ENCODE peak calls at places on chromosomes 13 and 19, in nine cellular contexts. J is CD8-positive, alpha-beta T cell; C is AG04450; G is thoracic aorta; Z is hepatocyte; N is CD4-positive, alpha-beta T cell; S is IMR-90; V is fibroblast of mammary gland; W is lower leg skin. T is an unnamed sample.

GRCh38 chr13:65336916-65337315 is 1893.2 kb downstream of the PCDH9 start:
- DNase-seq in G (no peak), W (no peak), N (no peak), V (peak; percentile 3), J (no peak), S (peak; percentile 84), C (peak; percentile 32), Z (no peak), T (no peak)

GRCh38 chr13:67390462-67391093 is 160.4 kb upstream of the PCDH9 start:
- DNase-seq in N (no peak), Z (no peak), V (peak; percentile 88), C (no peak), S (peak; percentile 76), G (no peak), J (no peak), W (no peak), T (no peak)

GRCh38 chr19:1490311-1491113 is at the start of gene PCSK4:
- DNase-seq in G (peak; percentile 93), V (peak; percentile 98), J (peak; percentile 99), N (peak; percentile 96), C (peak; percentile 98), S (peak; percentile 98), W (peak; percentile 100), Z (peak; percentile 100), T (peak; percentile 98)

GRCh38 chr19:45385392-45386221 is 15.2 kb upstream of the ERCC2 start:
- DNase-seq in V (no peak), J (no peak), S (no peak), W (no peak), C (no peak), Z (no peak), G (no peak), N (no peak), T (no peak)

GRCh38 chr19:49142866-49143335 is 12.3 kb downstream of the HRC start:
- DNase-seq in C (peak; percentile 69), J (peak; percentile 70), N (no peak), W (peak; percentile 94), S (peak; percentile 89), G (peak; percentile 72), V (peak; percentile 86), Z (peak; percentile 93), T (peak; percentile 90)

GRCh38 chr13:42544246-42544915 is 29.6 kb upstream of the TNFSF11 start:
- DNase-seq in G (no peak), J (no peak), C (no peak), S (no peak), N (no peak), V (peak; percentile 88), W (no peak), Z (no peak), T (no peak)

GRCh38 chr13:24511824-24512207 is 762 bp downstream of the PARP4 start:
- DNase-seq in Z (no peak), C (no peak), S (no peak), J (no peak), N (no peak), W (no peak), G (no peak), V (no peak), T (no peak)

GRCh38 chr13:39600766-39601165 is 2.2 kb downstream of the LHFPL6 start:
- DNase-seq in S (no peak), W (no peak), V (peak; percentile 48), G (peak; percentile 4), C (no peak), J (no peak), N (no peak), Z (no peak), T (peak; percentile 23)

GRCh38 chr19:45940515-45940805 is 25.9 kb upstream of the NANOS2 start:
- DNase-seq in J (no peak), V (no peak), S (no peak), Z (no peak), N (no peak), C (no peak), G (no peak), W (no peak), T (no peak)

GRCh38 chr19:6010107-6010506 is 32.2 kb upstream of the RANBP3 start:
- DNase-seq in J (no peak), Z (no peak), C (no peak), S (no peak), N (no peak), W (no peak), V (no peak), G (no peak), T (no peak)

GRCh38 chr13:67184247-67184646 is 45.9 kb downstream of the PCDH9 start:
- DNase-seq in G (no peak), Z (no peak), C (no peak), V (no peak), N (no peak), S (no peak), W (no peak), J (no peak), T (no peak)

GRCh38 chr13:34152409-34152808 is 334.5 kb downstream of the RFC3 start:
- DNase-seq in J (no peak), N (no peak), G (no peak), Z (no peak), W (no peak), V (no peak), S (no peak), C (no peak), T (no peak)

GRCh38 chr13:47472516-47472915 is 528.6 kb downstream of the SUCLA2 start:
- DNase-seq in Z (no peak), G (no peak), S (no peak), J (no peak), W (no peak), V (no peak), C (no peak), N (no peak), T (no peak)

GRCh38 chr19:7494416-7495098 is 5.7 kb upstream of the PEX11G start:
- DNase-seq in Z (no peak), S (no peak), C (no peak), W (no peak), J (no peak), N (no peak), V (peak; percentile 18), G (no peak), T (peak; percentile 41)
- TF ChIP-seq CTCF in Z (no peak), S (no peak), C (no peak), W (no peak), J (no peak), N (no peak), V (no peak), G (peak; percentile 31), T (peak; percentile 47)

GRCh38 chr13:82294226-82294625 is 1588.0 kb downstream of the SLITRK1 start:
- DNase-seq in W (no peak), G (no peak), N (no peak), V (no peak), S (no peak), Z (no peak), J (no peak), C (no peak), T (no peak)
- TF ChIP-seq CTCF in W (no peak), G (no peak), N (no peak), V (no peak), S (no peak), Z (no peak), J (no peak), C (no peak), T (no peak)

GRCh38 chr19:51110666-51110971 is 2.4 kb upstream of the CTU1 start:
- DNase-seq in J (no peak), V (no peak), C (no peak), Z (no peak), W (no peak), S (no peak), N (no peak), G (no peak), T (no peak)

GRCh38 chr19:51108066-51108804 is at the start of gene CTU1:
- DNase-seq in C (peak; percentile 98), G (peak; percentile 97), N (peak; percentile 97), J (peak; percentile 99), W (peak; percentile 99), V (peak; percentile 99), S (peak; percentile 99), Z (peak; percentile 98), T (peak; percentile 96)

GRCh38 chr19:51108805-51109146 is 567 bp upstream of the CTU1 start:
- DNase-seq in S (no peak), Z (no peak), C (no peak), J (no peak), W (no peak), G (no peak), N (no peak), V (no peak), T (no peak)

GRCh38 chr19:51103811-51104470 is 4.3 kb downstream of the CTU1 start:
- DNase-seq in W (no peak), G (no peak), N (no peak), Z (no peak), V (no peak), J (no peak), S (no peak), C (no peak), T (no peak)

DNA sequence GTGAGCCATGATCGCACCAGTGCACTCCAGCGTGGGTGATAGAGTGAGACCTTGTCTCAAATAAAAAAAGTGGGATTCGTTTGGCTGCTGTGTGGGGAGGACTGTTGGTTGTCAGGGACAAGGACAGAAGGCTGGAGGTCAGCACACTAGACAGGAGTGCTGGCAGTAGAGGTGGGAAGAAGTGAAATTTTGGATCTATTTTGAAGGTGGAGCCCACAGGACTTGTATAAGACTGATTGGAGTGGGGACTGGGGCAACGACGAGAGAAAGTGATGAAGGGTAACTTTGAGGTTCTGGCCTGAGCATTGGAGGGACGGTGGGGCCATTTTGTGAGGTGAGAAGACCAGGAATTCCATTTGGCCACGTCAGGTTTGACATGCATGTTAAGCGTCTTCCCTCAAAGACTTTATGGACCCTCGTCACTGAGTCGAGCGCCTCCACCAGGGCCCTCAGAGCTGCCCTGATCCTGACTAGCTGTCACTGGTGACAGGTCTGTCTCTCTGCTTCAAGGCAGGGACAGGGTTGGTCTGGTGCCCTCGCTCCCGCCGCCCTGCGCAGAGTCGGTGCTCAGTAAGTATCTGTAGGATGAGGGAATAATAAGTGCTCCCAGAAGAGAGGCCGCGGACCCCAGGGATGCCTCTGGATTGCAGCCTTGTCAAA is 673 bp downstream of the CTU1 start:
- DNase-seq in Z (peak; percentile 54), S (peak; percentile 20), G (no peak), W (peak; percentile 89), N (no peak), J (no peak), C (no peak), V (peak; percentile 36), T (no peak)
- TF ChIP-seq CTCF in Z (no peak), S (no peak), G (no peak), W (no peak), N (no peak), J (no peak), C (no peak), V (no peak), T (peak; percentile 0)

GRCh38 chr19:4859697-4860096 is 7.8 kb downstream of the PLIN3 start:
- DNase-seq in S (no peak), N (no peak), J (no peak), C (no peak), G (no peak), W (no peak), Z (no peak), V (no peak), T (no peak)

GRCh38 chr19:4866595-4867424 is 657 bp downstream of the PLIN3 start:
- DNase-seq in J (peak; percentile 62), N (peak; percentile 26), C (no peak), S (peak; percentile 28), V (peak; percentile 52), W (peak; percentile 94), Z (peak; percentile 76), G (no peak), T (peak; percentile 34)

DNA sequence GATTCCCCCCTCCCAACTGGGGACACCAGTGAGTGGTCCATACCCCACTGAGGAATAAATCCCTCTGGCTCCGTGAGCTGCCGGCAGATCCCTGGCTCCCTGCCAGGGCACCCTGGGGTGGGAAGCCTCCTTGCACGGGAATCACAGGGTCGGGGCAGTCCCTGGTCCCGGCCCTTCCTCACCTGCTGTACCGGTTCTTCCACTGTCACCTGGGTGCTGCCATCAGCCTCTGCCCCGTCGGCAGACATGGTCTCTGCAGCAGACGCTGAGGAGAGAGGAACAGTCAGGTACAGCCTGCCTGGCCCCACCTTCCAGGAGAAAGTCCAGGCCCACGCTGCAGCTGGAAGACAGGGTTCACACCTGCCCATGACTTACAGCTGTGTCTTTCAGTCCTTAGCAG is 6.3 kb downstream of the PLIN3 start:
- DNase-seq in Z (peak; percentile 84), V (no peak), C (no peak), J (no peak), N (no peak), W (peak; percentile 91), S (no peak), G (no peak), T (no peak)
- TF ChIP-seq CTCF in Z (no peak), V (no peak), C (no peak), J (no peak), N (no peak), W (no peak), S (no peak), G (no peak), T (no peak)

T was measured in neural crest cell.